ENCODE peak calls at places on chromosomes 6 and 20, in ten cellular contexts. F, Q, X, M, P, D, J, O, K and G are unnamed samples.
A peak's percentile ranks its signal among the peaks of the same experiment; 100 is the strongest.

GRCh38 chr20:61120595-61121515 is 131.2 kb upstream of the CDH4 start:
- DNase-seq in F (peak; percentile 84), Q (peak; percentile 79), X (no peak), M (peak; percentile 69), P (peak; percentile 63), D (peak; percentile 35), J (no peak), O (peak; percentile 34), K (peak; percentile 36), G (peak; percentile 67)

GRCh38 chr20:36887779-36888133 is 11.8 kb downstream of the TLDC2 start:
- DNase-seq in F (no peak), Q (no peak), X (peak; percentile 22), M (no peak), P (peak; percentile 23), D (no peak), J (no peak), O (no peak), K (peak; percentile 15), G (no peak)

GRCh38 chr6:34865107-34865506 is 22.7 kb downstream of the TAF11 start:
- DNase-seq in F (no peak), Q (peak; percentile 74), X (no peak), M (peak; percentile 20), P (no peak), D (no peak), J (no peak), O (no peak), K (peak; percentile 53), G (no peak)

GRCh38 chr6:154782245-154782644 is 49.0 kb downstream of the SCAF8 start:
- DNase-seq in F (no peak), Q (no peak), X (no peak), M (no peak), P (no peak), D (no peak), J (no peak), O (no peak), K (no peak), G (no peak)

GRCh38 chr6:108113557-108114519 is 39.3 kb upstream of the OSTM1 start:
- DNase-seq in F (peak; percentile 81), Q (peak; percentile 69), X (peak; percentile 46), M (peak; percentile 48), P (no peak), D (peak; percentile 64), J (no peak), O (peak; percentile 39), K (peak; percentile 72), G (peak; percentile 28)

GRCh38 chr6:139877828-139878405 is 503.5 kb upstream of the CITED2 start:
- DNase-seq in F (peak; percentile 46), Q (no peak), X (no peak), M (no peak), P (no peak), D (no peak), J (no peak), O (no peak), K (no peak), G (no peak)

GRCh38 chr6:26131618-26132017 is 44.4 kb downstream of the HFE start:
- DNase-seq in F (no peak), Q (no peak), X (no peak), M (no peak), P (no peak), D (no peak), J (no peak), O (no peak), K (no peak), G (no peak)

GRCh38 chr6:28105286-28105685 is 19.1 kb upstream of the ZSCAN16 start:
- DNase-seq in F (peak; percentile 61), Q (no peak), X (no peak), M (no peak), P (no peak), D (peak; percentile 34), J (no peak), O (no peak), K (peak; percentile 26), G (no peak)

GRCh38 chr6:134665029-134665723 is 284.7 kb downstream of the ALDH8A1 start:
- DNase-seq in F (no peak), Q (no peak), X (no peak), M (no peak), P (no peak), D (no peak), J (no peak), O (no peak), K (no peak), G (no peak)

GRCh38 chr20:34337544-34337943 is 25.5 kb upstream of the ITCH start:
- DNase-seq in F (peak; percentile 79), Q (no peak), X (no peak), M (no peak), P (no peak), D (no peak), J (no peak), O (no peak), K (no peak), G (no peak)

GRCh38 chr6:32244946-32245398 is 21.1 kb upstream of the NOTCH4 start:
- DNase-seq in F (peak; percentile 86), Q (peak; percentile 80), X (peak; percentile 83), M (peak; percentile 63), P (peak; percentile 89), D (peak; percentile 83), J (peak; percentile 85), O (peak; percentile 89), K (peak; percentile 85), G (peak; percentile 90)

DNA sequence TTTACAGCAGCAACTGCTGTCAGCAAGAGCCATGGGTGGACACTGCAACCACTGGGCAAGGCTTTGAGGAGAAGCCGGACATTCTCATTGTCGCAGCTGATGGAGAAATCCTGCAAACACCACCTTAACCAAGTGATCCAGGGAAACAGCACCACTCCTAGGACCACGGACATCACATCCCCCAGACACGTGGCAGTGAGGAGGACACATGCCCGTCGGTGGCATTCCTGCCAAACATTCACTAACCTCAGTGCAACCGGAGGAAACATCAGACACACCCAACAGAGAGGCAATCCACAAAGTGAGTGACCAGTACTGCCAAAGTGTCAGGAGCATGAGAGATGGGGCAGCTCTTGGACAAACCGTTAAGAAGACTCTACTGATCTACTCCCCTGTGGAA is 16.6 kb upstream of the IRF4 start:
- DNase-seq in F (no peak), Q (no peak), X (no peak), M (no peak), P (no peak), D (no peak), J (no peak), O (no peak), K (no peak), G (no peak)
- H3K27me3 ChIP-seq in F (no peaks in the 10 kb centered on the region), Q (peaks cover 65% of the 10 kb centered on the region), X (peaks cover 30% of the 10 kb centered on the region), M (peaks cover 31% of the 10 kb centered on the region), P (peaks cover 42% of the 10 kb centered on the region), D (peaks cover 37% of the 10 kb centered on the region), J (peaks cover 56% of the 10 kb centered on the region), O (peaks cover 80% of the 10 kb centered on the region), K (no peaks in the 10 kb centered on the region), G (no peaks in the 10 kb centered on the region)

GRCh38 chr20:20795721-20796120 is 83.3 kb upstream of the RALGAPA2 start:
- DNase-seq in F (no peak), Q (no peak), X (no peak), M (no peak), P (no peak), D (no peak), J (no peak), O (no peak), K (no peak), G (no peak)

GRCh38 chr20:20796766-20797415 is 84.4 kb upstream of the RALGAPA2 start:
- DNase-seq in F (no peak), Q (no peak), X (no peak), M (no peak), P (no peak), D (no peak), J (no peak), O (no peak), K (no peak), G (no peak)

GRCh38 chr20:20795119-20795518 is 82.7 kb upstream of the RALGAPA2 start:
- DNase-seq in F (no peak), Q (no peak), X (no peak), M (no peak), P (no peak), D (no peak), J (no peak), O (no peak), K (no peak), G (no peak)

GRCh38 chr20:20791664-20792568 is 79.5 kb upstream of the RALGAPA2 start:
- DNase-seq in F (no peak), Q (no peak), X (no peak), M (no peak), P (no peak), D (no peak), J (no peak), O (no peak), K (no peak), G (no peak)

GRCh38 chr20:20793570-20793969 is 81.1 kb upstream of the RALGAPA2 start:
- DNase-seq in F (no peak), Q (no peak), X (no peak), M (no peak), P (no peak), D (no peak), J (no peak), O (no peak), K (no peak), G (no peak)
- H3K27ac ChIP-seq in F (no peak overlapping the region), Q (no peak overlapping the region), X (no peak overlapping the region), M (no peak overlapping the region), P (no peak overlapping the region), D (no peak overlapping the region), J (no peak overlapping the region), O (no peak overlapping the region), K (no peak overlapping the region), G (no peak overlapping the region)

GRCh38 chr6:29977425-29977727 is 35.0 kb downstream of the HLA-A start:
- DNase-seq in F (no peak), Q (no peak), X (no peak), M (no peak), P (no peak), D (no peak), J (no peak), O (no peak), K (no peak), G (no peak)

GRCh38 chr6:29975561-29975907 is 33.2 kb downstream of the HLA-A start:
- DNase-seq in F (no peak), Q (no peak), X (no peak), M (no peak), P (no peak), D (no peak), J (no peak), O (no peak), K (no peak), G (no peak)

GRCh38 chr6:29974901-29975560 is 32.7 kb downstream of the HLA-A start:
- DNase-seq in F (no peak), Q (no peak), X (no peak), M (no peak), P (no peak), D (no peak), J (no peak), O (peak; percentile 42), K (no peak), G (no peak)

GRCh38 chr6:29976253-29976587 is 33.9 kb downstream of the HLA-A start:
- DNase-seq in F (no peak), Q (no peak), X (no peak), M (no peak), P (no peak), D (no peak), J (no peak), O (no peak), K (no peak), G (no peak)

GRCh38 chr6:29976588-29977424 is 34.5 kb downstream of the HLA-A start:
- DNase-seq in F (no peak), Q (peak; percentile 81), X (peak; percentile 91), M (peak; percentile 72), P (peak; percentile 94), D (peak; percentile 80), J (peak; percentile 91), O (peak; percentile 93), K (peak; percentile 76), G (peak; percentile 89)
- H3K27me3 ChIP-seq in F (no peaks in the 10 kb centered on the region), Q (peaks cover 27% of the 10 kb centered on the region), X (no peaks in the 10 kb centered on the region), M (peaks cover 17% of the 10 kb centered on the region), P (no peaks in the 10 kb centered on the region), D (no peaks in the 10 kb centered on the region), J (no peaks in the 10 kb centered on the region), O (no peaks in the 10 kb centered on the region), K (peaks cover 43% of the 10 kb centered on the region), G (no peaks in the 10 kb centered on the region)

GRCh38 chr20:50726955-50727791 is 4.2 kb upstream of the PARD6B start:
- DNase-seq in F (no peak), Q (peak; percentile 29), X (no peak), M (no peak), P (no peak), D (no peak), J (no peak), O (no peak), K (no peak), G (peak; percentile 6)
- H3K27ac ChIP-seq in F (no peak overlapping the region), Q (peak overlapping the region; percentile 99), X (no peak overlapping the region), M (no peak overlapping the region), P (peak overlapping the region; percentile 53), D (no peak overlapping the region), J (no peak overlapping the region), O (no peak overlapping the region), K (peak overlapping the region; percentile 58), G (no peak overlapping the region)